ENCODE peak calls at places on chromosomes 3 and 15, in ten cellular contexts. F is posterior vena cava, H is NCI-H2107, Z is AML-193, V is OCI-LY7, Y is COR-L47, T is AG08396, W is DND-41, N is fibroblast of villous mesenchyme, I is T follicular helper cell. K is an unnamed sample.

GRCh38 chr3:57855943-57856342 is 99.8 kb downstream of the SLMAP start:
- DNase-seq in F (no peak), H (no peak), Z (no peak), V (no peak), Y (no peak), T (no peak), W (no peak), N (no peak), I (no peak), K (no peak)

GRCh38 chr3:135905058-135905724 is 60.3 kb upstream of the PPP2R3A start:
- DNase-seq in F (no peak), H (no peak), Z (no peak), V (no peak), Y (no peak), T (no peak), W (no peak), N (peak; percentile 25), I (no peak), K (no peak)

GRCh38 chr3:139202226-139202958 is 141.4 kb upstream of the MRPS22 start:
- DNase-seq in F (no peak), H (no peak), Z (no peak), V (peak; percentile 1), Y (peak; percentile 16), T (no peak), W (peak; percentile 43), N (no peak), I (no peak), K (no peak)

GRCh38 chr15:92583311-92584034 is 72.1 kb downstream of the FAM174B start:
- DNase-seq in F (no peak), H (no peak), Z (no peak), V (no peak), Y (no peak), T (no peak), W (no peak), N (no peak), I (no peak), K (no peak)

GRCh38 chr15:35117508-35118280 is 32.6 kb upstream of the NANOGP8 start:
- DNase-seq in F (no peak), H (no peak), Z (no peak), V (no peak), Y (no peak), T (peak; percentile 26), W (no peak), N (no peak), I (no peak), K (no peak)

GRCh38 chr3:50322386-50323091 is at the start of gene HYAL2:
- DNase-seq in F (peak; percentile 91), H (no peak), Z (no peak), V (no peak), Y (peak; percentile 12), T (no peak), W (no peak), N (no peak), I (no peak), K (peak; percentile 6)

GRCh38 chr3:6622260-6622659 is 238.7 kb upstream of the GRM7 start:
- DNase-seq in F (no peak), H (no peak), Z (no peak), V (no peak), Y (no peak), T (no peak), W (no peak), N (no peak), I (no peak), K (no peak)

GRCh38 chr15:38069506-38069905 is 135.1 kb downstream of the TMCO5A start:
- DNase-seq in F (no peak), H (no peak), Z (no peak), V (peak; percentile 32), Y (no peak), T (peak; percentile 79), W (no peak), N (peak; percentile 84), I (no peak), K (no peak)

GRCh38 chr3:129857899-129858298 is 35.6 kb downstream of the TMCC1 start:
- DNase-seq in F (no peak), H (no peak), Z (no peak), V (no peak), Y (no peak), T (no peak), W (no peak), N (no peak), I (no peak), K (no peak)

GRCh38 chr3:29649815-29650547 is 369.1 kb downstream of the RBMS3 start:
- DNase-seq in F (no peak), H (no peak), Z (no peak), V (no peak), Y (no peak), T (peak; percentile 25), W (no peak), N (peak; percentile 55), I (no peak), K (no peak)

GRCh38 chr15:34883042-34883441 is 86.5 kb downstream of the AQR start:
- DNase-seq in F (no peak), H (no peak), Z (no peak), V (no peak), Y (no peak), T (no peak), W (no peak), N (no peak), I (no peak), K (no peak)

GRCh38 chr15:74651251-74651741 is 35.7 kb downstream of the CLK3 start:
- DNase-seq in F (no peak), H (no peak), Z (no peak), V (no peak), Y (peak; percentile 91), T (no peak), W (no peak), N (no peak), I (no peak), K (peak; percentile 60)

GRCh38 chr3:37987751-37988179 is 2.8 kb upstream of the VILL start:
- DNase-seq in F (no peak), H (no peak), Z (no peak), V (no peak), Y (no peak), T (no peak), W (no peak), N (peak; percentile 17), I (no peak), K (no peak)

GRCh38 chr15:70576683-70577082 is 186.7 kb downstream of the UACA start:
- DNase-seq in F (no peak), H (no peak), Z (no peak), V (no peak), Y (no peak), T (no peak), W (no peak), N (peak; percentile 55), I (no peak), K (no peak)

GRCh38 chr3:23202921-23203650 is at the start of gene UBE2E2:
- DNase-seq in F (peak; percentile 89), H (no peak), Z (no peak), V (peak; percentile 88), Y (peak; percentile 16), T (peak; percentile 95), W (peak; percentile 59), N (peak; percentile 36), I (peak; percentile 4), K (no peak)

GRCh38 chr3:170555329-170555728 is 30.5 kb downstream of the SLC7A14 start:
- DNase-seq in F (no peak), H (no peak), Z (no peak), V (no peak), Y (no peak), T (no peak), W (no peak), N (no peak), I (no peak), K (no peak)

GRCh38 chr15:73809728-73810501 is 56.8 kb upstream of the INSYN1 start:
- DNase-seq in F (no peak), H (no peak), Z (no peak), V (no peak), Y (no peak), T (no peak), W (no peak), N (no peak), I (no peak), K (no peak)

GRCh38 chr15:69729167-69729748 is 276.6 kb downstream of the RPLP1 start:
- DNase-seq in F (no peak), H (no peak), Z (no peak), V (peak; percentile 56), Y (no peak), T (peak; percentile 35), W (peak; percentile 48), N (peak; percentile 37), I (peak; percentile 58), K (no peak)

GRCh38 chr15:44633603-44634002 is 29.9 kb downstream of the SPG11 start:
- DNase-seq in F (no peak), H (no peak), Z (peak; percentile 38), V (no peak), Y (no peak), T (no peak), W (no peak), N (peak; percentile 59), I (no peak), K (no peak)

GRCh38 chr3:105130911-105131310 is 235.8 kb upstream of the ALCAM start:
- DNase-seq in F (no peak), H (no peak), Z (no peak), V (no peak), Y (no peak), T (no peak), W (no peak), N (no peak), I (no peak), K (no peak)

GRCh38 chr3:126554560-126555525 is 3.9 kb downstream of the C3orf22 start:
- DNase-seq in F (peak; percentile 67), H (no peak), Z (no peak), V (no peak), Y (no peak), T (no peak), W (peak; percentile 1), N (no peak), I (no peak), K (no peak)

GRCh38 chr3:127671523-127672428 is 976 bp upstream of the ABTB1 start:
- DNase-seq in F (peak; percentile 84), H (no peak), Z (no peak), V (peak; percentile 33), Y (no peak), T (peak; percentile 49), W (peak; percentile 64), N (no peak), I (peak; percentile 21), K (no peak)

GRCh38 chr3:46936733-46937250 is 39.8 kb downstream of the CCDC12 start:
- DNase-seq in F (peak; percentile 54), H (no peak), Z (no peak), V (no peak), Y (no peak), T (peak; percentile 45), W (no peak), N (peak; percentile 41), I (no peak), K (no peak)

GRCh38 chr15:64148581-64148980 is 3.0 kb upstream of the SNX22 start:
- DNase-seq in F (no peak), H (no peak), Z (no peak), V (no peak), Y (no peak), T (no peak), W (no peak), N (no peak), I (no peak), K (no peak)

GRCh38 chr15:57384024-57384423 is 7.7 kb downstream of the CGNL1 start:
- DNase-seq in F (no peak), H (no peak), Z (no peak), V (no peak), Y (no peak), T (no peak), W (no peak), N (no peak), I (no peak), K (no peak)

GRCh38 chr3:113053169-113053568 is 62.4 kb downstream of the GTPBP8 start:
- DNase-seq in F (no peak), H (no peak), Z (no peak), V (no peak), Y (no peak), T (no peak), W (no peak), N (no peak), I (no peak), K (no peak)

GRCh38 chr15:40367673-40368611 is 9.9 kb downstream of the DISP2 start:
- DNase-seq in F (peak; percentile 95), H (peak; percentile 76), Z (peak; percentile 92), V (peak; percentile 90), Y (no peak), T (peak; percentile 94), W (peak; percentile 87), N (peak; percentile 92), I (peak; percentile 80), K (no peak)

GRCh38 chr15:32824777-32825176 is 107.0 kb downstream of the GREM1 start:
- DNase-seq in F (no peak), H (no peak), Z (no peak), V (no peak), Y (no peak), T (peak; percentile 38), W (no peak), N (peak; percentile 55), I (no peak), K (no peak)